ENCODE peak calls at places on chromosomes 13 and 19, in eight cellular contexts. S is right lobe of liver, X is heart right ventricle, R is fibroblast of lung, M is MM.1S, U is stomach, D is mesendoderm, V is uterus. P is an unnamed sample.

GRCh38 chr19:34316741-34317241 is 48.2 kb upstream of the GPI start:
- DNase-seq in M (no peak), S (no peak), U (no peak), V (no peak), X (no peak), D (no peak), R (peak; percentile 49), P (no peak)

GRCh38 chr19:1907563-1908363 is 2.6 kb downstream of the ADAT3 start:
- DNase-seq in M (no peak), D (no peak), X (no peak), U (peak; percentile 77), S (no peak), V (no peak), R (no peak), P (peak; percentile 84)

GRCh38 chr13:63481334-63481733 is 2065.7 kb upstream of the PCDH20 start:
- DNase-seq in D (peak; percentile 4), R (peak; percentile 16), X (no peak), M (no peak), S (no peak), U (no peak), V (no peak), P (no peak)

GRCh38 chr13:99868767-99869166 is 102.8 kb downstream of the ZIC5 start:
- DNase-seq in U (no peak), S (no peak), X (no peak), M (no peak), R (no peak), D (no peak), V (no peak), P (no peak)

GRCh38 chr19:43675269-43675879 is 5.4 kb upstream of the PLAUR start:
- DNase-seq in D (no peak), S (no peak), V (no peak), U (peak; percentile 84), R (peak; percentile 59), X (no peak), M (peak; percentile 53), P (peak; percentile 89)

GRCh38 chr19:29615891-29616425 is 9.9 kb downstream of the POP4 start:
- DNase-seq in V (no peak), M (no peak), S (no peak), R (no peak), D (no peak), X (no peak), U (no peak), P (peak; percentile 35)

GRCh38 chr13:112638157-112638750 is 50.3 kb upstream of the TUBGCP3 start:
- DNase-seq in D (no peak), X (no peak), R (no peak), V (peak; percentile 6), U (no peak), M (no peak), S (peak; percentile 24), P (peak; percentile 60)

GRCh38 chr13:99435116-99435515 is 66.2 kb upstream of the TM9SF2 start:
- DNase-seq in R (no peak), D (no peak), V (no peak), S (no peak), M (no peak), U (no peak), X (no peak), P (no peak)

GRCh38 chr13:101829484-101829883 is 377.0 kb downstream of the ITGBL1 start:
- DNase-seq in X (no peak), V (no peak), D (no peak), S (no peak), M (no peak), U (no peak), R (no peak), P (no peak)

GRCh38 chr19:34381399-34382251 is 16.6 kb downstream of the GPI start:
- DNase-seq in R (no peak), U (no peak), X (no peak), V (no peak), D (no peak), S (no peak), M (no peak), P (no peak)

GRCh38 chr13:24180743-24181384 is 20.3 kb downstream of the SPATA13 start:
- DNase-seq in D (no peak), U (no peak), S (no peak), X (no peak), R (peak; percentile 75), M (no peak), V (no peak), P (no peak)
- H3K4me1 ChIP-seq in D (peaks cover 2% of the 10 kb centered on the region), U (peaks cover 30% of the 10 kb centered on the region), S (peaks cover 34% of the 10 kb centered on the region), X (peaks cover 3% of the 10 kb centered on the region), R (no peaks in the 10 kb centered on the region), M (no peaks in the 10 kb centered on the region), V (no peaks in the 10 kb centered on the region), P (peaks cover 12% of the 10 kb centered on the region)

GRCh38 chr13:40190656-40191100 is 475.8 kb downstream of the FOXO1 start:
- DNase-seq in M (peak; percentile 61), V (peak; percentile 51), S (no peak), X (no peak), D (peak; percentile 66), U (peak; percentile 50), R (peak; percentile 89), P (no peak)

GRCh38 chr13:40189426-40189825 is 477.0 kb downstream of the FOXO1 start:
- DNase-seq in D (no peak), M (no peak), V (no peak), U (no peak), R (no peak), S (no peak), X (no peak), P (no peak)

GRCh38 chr13:40192516-40193257 is 473.8 kb downstream of the FOXO1 start:
- DNase-seq in R (no peak), D (no peak), V (peak; percentile 28), M (no peak), U (no peak), X (no peak), S (no peak), P (no peak)

GRCh38 chr13:40189885-40190655 is 476.4 kb downstream of the FOXO1 start:
- DNase-seq in X (no peak), S (no peak), V (peak; percentile 25), M (no peak), R (peak; percentile 11), D (peak; percentile 36), U (no peak), P (no peak)

GRCh38 chr13:40191186-40191980 is 475.1 kb downstream of the FOXO1 start:
- DNase-seq in D (no peak), V (no peak), M (no peak), X (no peak), R (peak; percentile 71), S (no peak), U (no peak), P (no peak)
- H3K4me1 ChIP-seq in D (peaks cover 3% of the 10 kb centered on the region), V (peaks cover 12% of the 10 kb centered on the region), M (no peaks in the 10 kb centered on the region), X (peaks cover 52% of the 10 kb centered on the region), R (no peaks in the 10 kb centered on the region), S (no peaks in the 10 kb centered on the region), U (peaks cover 22% of the 10 kb centered on the region), P (peaks cover 6% of the 10 kb centered on the region)

GRCh38 chr19:19485161-19485997 is 30.0 kb downstream of the TSSK6 start:
- DNase-seq in S (no peak), R (peak; percentile 65), M (no peak), X (no peak), V (no peak), U (no peak), D (peak; percentile 82), P (peak; percentile 75)
- H3K4me1 ChIP-seq in S (peaks cover 35% of the 10 kb centered on the region), R (peaks cover 37% of the 10 kb centered on the region), M (peaks cover 11% of the 10 kb centered on the region), X (peaks cover 70% of the 10 kb centered on the region), V (peaks cover 6% of the 10 kb centered on the region), U (peaks cover 36% of the 10 kb centered on the region), D (peaks cover 17% of the 10 kb centered on the region), P (peaks cover 45% of the 10 kb centered on the region)

DNA sequence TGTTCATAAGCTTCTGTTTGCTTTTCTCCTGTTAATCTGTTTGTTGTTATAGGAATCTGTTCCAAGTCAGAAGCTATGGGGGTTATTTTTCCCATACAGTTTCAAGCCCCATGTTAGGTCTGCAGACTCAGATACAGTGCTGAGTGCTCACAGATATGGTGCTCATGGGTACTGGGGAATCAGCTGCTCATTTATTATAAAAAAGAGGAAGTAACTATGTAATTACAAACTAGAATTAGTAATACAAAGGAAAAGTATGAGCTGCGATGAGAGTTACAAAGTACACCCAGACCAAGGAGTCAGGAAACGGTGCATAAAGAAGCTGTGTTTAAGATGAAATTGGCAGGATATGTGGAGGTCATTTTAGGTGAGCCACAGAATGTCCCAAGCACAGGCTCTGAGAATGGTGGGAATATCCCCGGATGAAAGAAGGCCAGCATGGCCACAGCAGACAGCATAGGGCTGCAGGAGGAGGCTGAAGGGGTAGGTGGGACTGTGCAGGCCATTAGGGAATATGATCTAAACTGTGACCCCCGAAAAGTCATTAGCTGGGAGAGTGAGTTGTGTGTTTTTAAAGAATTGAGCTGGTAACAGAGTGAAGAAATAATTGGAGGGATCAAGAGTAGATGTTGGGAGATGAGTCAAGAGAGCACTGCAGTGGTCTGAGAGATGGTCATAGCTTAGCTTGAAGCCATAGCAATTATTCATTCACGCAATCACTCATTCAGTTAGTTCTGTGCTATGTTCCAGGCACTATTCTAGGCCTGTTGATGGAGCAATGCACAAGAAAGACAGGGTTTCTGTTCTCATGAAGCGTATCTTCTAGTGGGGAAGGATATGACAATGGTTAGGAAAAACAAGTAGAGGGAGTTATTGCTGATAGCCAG is 177.4 kb upstream of the UBL3 start:
- DNase-seq in U (no peak), M (no peak), D (no peak), X (no peak), V (no peak), R (peak; percentile 61), S (no peak), P (no peak)
- H3K4me1 ChIP-seq in U (peaks cover 5% of the 10 kb centered on the region), M (no peaks in the 10 kb centered on the region), D (peaks cover 5% of the 10 kb centered on the region), X (no peaks in the 10 kb centered on the region), V (no peaks in the 10 kb centered on the region), R (no peaks in the 10 kb centered on the region), S (no peaks in the 10 kb centered on the region), P (no peaks in the 10 kb centered on the region)

GRCh38 chr19:11091343-11092153 is 2.3 kb downstream of the LDLR start:
- DNase-seq in D (peak; percentile 97), V (peak; percentile 71), X (no peak), M (no peak), S (no peak), U (peak; percentile 67), R (peak; percentile 99), P (no peak)
- H3K4me1 ChIP-seq in D (peaks cover 7% of the 10 kb centered on the region), V (peaks cover 7% of the 10 kb centered on the region), X (peaks cover 80% of the 10 kb centered on the region), M (peaks cover 46% of the 10 kb centered on the region), S (peaks cover 38% of the 10 kb centered on the region), U (peaks cover 60% of the 10 kb centered on the region), R (peaks cover 21% of the 10 kb centered on the region), P (peaks cover 13% of the 10 kb centered on the region)